ENCODE peak calls at places on chromosome 9, in six cellular contexts. C is HFFc6, H is EH, D is lower leg skin, G is A549, T is SW 1271. B is an unnamed sample.

GRCh38 chr9:69452110-69452780 is 127.2 kb downstream of the ENTREP1 start:
- DNase-seq in H (no peak), T (no peak), D (no peak), C (no peak), G (no peak), B (no peak)

GRCh38 chr9:132877447-132877817 is 652 bp downstream of the AK8 start:
- DNase-seq in C (no peak), G (no peak), D (no peak), H (no peak), T (no peak), B (no peak)

GRCh38 chr9:82363236-82363635 is 374.7 kb downstream of the SPATA31D1 start:
- DNase-seq in D (no peak), G (no peak), H (no peak), C (no peak), T (no peak), B (no peak)

GRCh38 chr9:87099383-87099782 is 152.1 kb upstream of the GAS1 start:
- DNase-seq in D (no peak), G (no peak), T (no peak), C (no peak), H (no peak), B (no peak)

GRCh38 chr9:115008536-115008935 is 78.1 kb upstream of the TNFSF8 start:
- DNase-seq in G (peak), D (no peak), T (no peak), C (peak), H (peak), B (no peak)

GRCh38 chr9:107738789-107739188 is 249.2 kb upstream of the KLF4 start:
- DNase-seq in H (peak), D (peak), C (peak), T (no peak), G (no peak), B (no peak)

GRCh38 chr9:17520264-17521058 is 58.4 kb upstream of the SH3GL2 start:
- DNase-seq in H (no peak), G (no peak), C (no peak), T (no peak), D (no peak), B (no peak)

GRCh38 chr9:124954255-124954654 is 13.4 kb upstream of the GOLGA1 start:
- DNase-seq in G (no peak), H (no peak), T (no peak), C (no peak), D (no peak), B (no peak)

GRCh38 chr9:133835273-133835901 is 97.2 kb upstream of the SARDH start:
- DNase-seq in H (no peak), T (no peak), D (no peak), G (no peak), C (no peak), B (no peak)

GRCh38 chr9:134461436-134461982 is 135.3 kb downstream of the RXRA start:
- DNase-seq in T (no peak), C (no peak), H (no peak), G (no peak), D (no peak), B (no peak)

GRCh38 chr9:95268681-95269080 is 48.8 kb downstream of the FANCC start:
- DNase-seq in H (peak), T (no peak), G (peak), C (peak), D (no peak), B (no peak)

GRCh38 chr9:84996049-84996448 is 326.5 kb downstream of the NTRK2 start:
- DNase-seq in D (no peak), T (no peak), C (peak), H (peak), G (peak), B (no peak)

GRCh38 chr9:28212979-28213378 is 639.7 kb upstream of the C9orf72 start:
- DNase-seq in C (peak), G (peak), D (no peak), T (peak), H (peak), B (no peak)

GRCh38 chr9:97038551-97038908 is 412 bp downstream of the CTSV start:
- DNase-seq in D (no peak), C (no peak), T (no peak), H (no peak), G (no peak), B (no peak)

GRCh38 chr9:137574192-137574591 is 4.5 kb downstream of the DPH7 start:
- DNase-seq in C (no peak), D (no peak), H (no peak), T (no peak), G (no peak), B (no peak)

GRCh38 chr9:119412399-119412798 is 43.2 kb upstream of the BRINP1 start:
- DNase-seq in T (no peak), D (no peak), H (no peak), C (no peak), G (no peak), B (no peak)

GRCh38 chr9:93471135-93471534 is 17.8 kb upstream of the FAM120AOS start:
- DNase-seq in H (no peak), C (no peak), G (no peak), D (no peak), T (no peak), B (no peak)

GRCh38 chr9:119370816-119371215 is 1.6 kb upstream of the BRINP1 start:
- DNase-seq in T (no peak), D (no peak), H (peak), G (peak), C (no peak), B (no peak)

GRCh38 chr9:34555002-34555348 is 32.2 kb upstream of the ENHO start:
- DNase-seq in H (no peak), T (no peak), C (no peak), G (no peak), D (no peak), B (no peak)

GRCh38 chr9:127122176-127123151 is at the start of gene ANGPTL2:
- DNase-seq in H (peak), T (no peak), C (peak), D (peak), G (no peak), B (peak)

GRCh38 chr9:89745601-89746376 is 141.0 kb downstream of the GADD45G start:
- DNase-seq in H (no peak), G (no peak), T (no peak), D (no peak), C (no peak), B (no peak)

GRCh38 chr9:82334286-82334685 is 345.7 kb downstream of the SPATA31D1 start:
- DNase-seq in C (peak), H (peak), G (no peak), D (no peak), T (no peak), B (no peak)

GRCh38 chr9:106156462-106156861 is 462.1 kb downstream of the TMEM38B start:
- DNase-seq in D (no peak), T (no peak), G (no peak), C (no peak), H (no peak), B (no peak)

GRCh38 chr9:111438576-111439235 is 45.5 kb downstream of the ECPAS start:
- DNase-seq in D (no peak), G (no peak), H (peak), C (no peak), T (no peak), B (no peak)

GRCh38 chr9:98172604-98173003 is 19.8 kb downstream of the CORO2A start:
- DNase-seq in H (peak), G (peak), C (no peak), T (no peak), D (no peak), B (no peak)

B was measured in GOT3.